ENCODE peak calls at places on chromosome 17, in five cellular contexts. J, D, Q, U and Z are unnamed samples.
A peak's percentile ranks its signal among the peaks of the same experiment; 100 is the strongest.

GRCh38 chr17:29045734-29046133 is 2.8 kb downstream of the PIPOX start:
- DNase-seq in J (no peak), D (no peak), Q (no peak), U (no peak), Z (no peak)

GRCh38 chr17:55421179-55421934 is at the start of gene MMD:
- DNase-seq in J (no peak), D (no peak), Q (no peak), U (no peak), Z (peak; percentile 90)

GRCh38 chr17:71392715-71393567 is 727.9 kb upstream of the SOX9 start:
- DNase-seq in J (no peak), D (no peak), Q (no peak), U (no peak), Z (no peak)

GRCh38 chr17:82875418-82875856 is 35.6 kb upstream of the ZNF750 start:
- DNase-seq in J (no peak), D (no peak), Q (no peak), U (no peak), Z (no peak)

GRCh38 chr17:75343007-75343406 is 53.8 kb upstream of the SLC25A19 start:
- DNase-seq in J (no peak), D (no peak), Q (no peak), U (no peak), Z (no peak)

GRCh38 chr17:58327363-58328194 is 1.0 kb downstream of the TSPOAP1 start:
- DNase-seq in J (no peak), D (no peak), Q (no peak), U (no peak), Z (no peak)

GRCh38 chr17:6713918-6714271 is 726 bp upstream of the SLC13A5 start:
- DNase-seq in J (no peak), D (no peak), Q (no peak), U (no peak), Z (no peak)

GRCh38 chr17:57926723-57927047 is 28.5 kb downstream of the CUEDC1 start:
- DNase-seq in J (no peak), D (peak; percentile 58), Q (no peak), U (no peak), Z (no peak)

GRCh38 chr17:67546578-67547527 is 169.8 kb downstream of the PITPNC1 start:
- DNase-seq in J (no peak), D (no peak), Q (no peak), U (peak; percentile 47), Z (no peak)

GRCh38 chr17:8117980-8118768 is at the start of gene ALOXE3:
- DNase-seq in J (no peak), D (no peak), Q (no peak), U (no peak), Z (no peak)

GRCh38 chr17:27245230-27245696 is 48.7 kb upstream of the WSB1 start:
- DNase-seq in J (peak; percentile 62), D (peak; percentile 80), Q (no peak), U (peak; percentile 89), Z (no peak)